ENCODE peak calls at places on chromosomes 11 and 22, in nine cellular contexts. N is colonic mucosa; P is left lung; S is right cardiac atrium; M is heart right ventricle; L is mammary epithelial cell; H is upper lobe of left lung; U is PC-9; Z is CD4-positive, CD25-positive, alpha-beta regulatory T cell. Y is an unnamed sample. For H3K4me1, the result is how much of the 10 kb centered on the place peaks cover.

GRCh38 chr22:42889290-42889689 is 32.2 kb upstream of the ARFGAP3 start:
- DNase-seq in N (no peak), P (no peak), S (no peak), M (no peak), L (no peak), H (no peak), U (no peak), Z (no peak), Y (no peak)

GRCh38 chr11:125282596-125282914 is 118.0 kb downstream of the PKNOX2 start:
- DNase-seq in N (no peak), P (no peak), S (no peak), M (no peak), L (no peak), H (no peak), U (no peak), Z (no peak), Y (no peak)

GRCh38 chr11:76939219-76939631 is 78.5 kb downstream of the ACER3 start:
- DNase-seq in N (no peak), P (no peak), S (no peak), M (no peak), L (no peak), H (no peak), U (no peak), Z (no peak), Y (no peak)

GRCh38 chr22:40410272-40410671 is 39.9 kb downstream of the SGSM3 start:
- DNase-seq in N (no peak), P (no peak), S (no peak), M (no peak), L (peak), H (peak), U (peak), Z (no peak), Y (no peak)

GRCh38 chr22:19232620-19233019 is 54.1 kb upstream of the SLC25A1 start:
- DNase-seq in N (no peak), P (no peak), S (no peak), M (no peak), L (no peak), H (no peak), U (no peak), Z (no peak), Y (no peak)

GRCh38 chr11:81255905-81256304 is 1477.8 kb downstream of the FAM181B start:
- DNase-seq in N (no peak), P (no peak), S (no peak), M (no peak), L (no peak), H (no peak), U (no peak), Z (no peak), Y (no peak)

GRCh38 chr11:35373284-35373933 is 45.9 kb downstream of the SLC1A2 start:
- DNase-seq in N (peak), P (no peak), S (no peak), M (no peak), L (no peak), H (no peak), U (no peak), Z (no peak), Y (no peak)

GRCh38 chr11:83671295-83671694 is 385.1 kb upstream of the CCDC90B start:
- DNase-seq in N (no peak), P (no peak), S (no peak), M (no peak), L (no peak), H (no peak), U (no peak), Z (no peak), Y (no peak)

GRCh38 chr11:60528465-60528864 is 13.3 kb downstream of the MS4A13 start:
- DNase-seq in N (no peak), P (no peak), S (no peak), M (no peak), L (no peak), H (no peak), U (no peak), Z (no peak), Y (no peak)

GRCh38 chr11:101860694-101861371 is 54.0 kb upstream of the CEP126 start:
- DNase-seq in N (peak), P (no peak), S (peak), M (peak), L (peak), H (no peak), U (peak), Z (no peak), Y (peak)

GRCh38 chr11:100639140-100639539 is 47.9 kb upstream of the ARHGAP42 start:
- DNase-seq in N (no peak), P (no peak), S (no peak), M (no peak), L (no peak), H (no peak), U (no peak), Z (no peak), Y (peak)

GRCh38 chr22:26800858-26801257 is 143.5 kb downstream of the MIAT start:
- DNase-seq in N (no peak), P (no peak), S (no peak), M (no peak), L (no peak), H (peak), U (no peak), Z (no peak), Y (no peak)

GRCh38 chr11:134120143-134120850 is 51.4 kb downstream of the JAM3 start:
- DNase-seq in N (peak), P (no peak), S (peak), M (peak), L (peak), H (no peak), U (no peak), Z (no peak), Y (peak)

GRCh38 chr11:75055511-75055910 is 41.2 kb downstream of the OR2AT4 start:
- DNase-seq in N (no peak), P (no peak), S (no peak), M (no peak), L (no peak), H (no peak), U (no peak), Z (no peak), Y (peak)

GRCh38 chr22:46089426-46090041 is 60.8 kb upstream of the PPARA start:
- DNase-seq in N (no peak), P (peak), S (peak), M (no peak), L (peak), H (peak), U (no peak), Z (no peak), Y (no peak)

DNA sequence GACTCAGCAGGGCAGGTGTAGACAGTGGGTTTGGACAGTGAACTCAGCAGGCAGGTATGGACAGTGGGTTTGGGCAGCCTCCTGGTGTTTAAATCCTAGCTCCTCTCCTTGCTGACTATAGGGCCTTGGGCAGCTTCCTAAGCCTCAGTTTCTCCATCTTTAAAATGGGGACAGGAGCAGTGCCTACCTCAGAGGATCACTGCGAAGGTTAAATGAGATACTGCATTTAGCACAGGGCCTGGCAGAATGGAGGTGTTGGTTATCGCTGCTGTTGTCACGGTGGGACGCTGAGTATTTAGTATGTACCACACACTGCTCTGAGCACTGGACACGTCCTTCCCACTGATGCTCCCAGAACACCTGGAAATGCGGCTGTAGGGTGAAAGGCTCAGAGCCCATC is 14.4 kb upstream of the SCGB1A1 start:
- DNase-seq in N (no peak), P (no peak), S (no peak), M (no peak), L (no peak), H (no peak), U (no peak), Z (no peak), Y (no peak)
- H3K4me1 ChIP-seq in N (under half), P (under half), S (under half), M (under half), L (under half), H (under half), U (under half), Z (under half), Y (under half)

GRCh38 chr11:57458410-57459111 is 1.8 kb upstream of the RTN4RL2 start:
- DNase-seq in N (peak), P (peak), S (peak), M (peak), L (no peak), H (peak), U (peak), Z (no peak), Y (peak)

GRCh38 chr11:57458060-57458409 is 2.3 kb upstream of the RTN4RL2 start:
- DNase-seq in N (no peak), P (no peak), S (no peak), M (no peak), L (no peak), H (no peak), U (peak), Z (no peak), Y (no peak)

GRCh38 chr11:57460017-57460755 is at the start of gene RTN4RL2:
- DNase-seq in N (peak), P (peak), S (peak), M (peak), L (peak), H (peak), U (peak), Z (no peak), Y (peak)

GRCh38 chr11:57460756-57461749 is 725 bp downstream of the RTN4RL2 start:
- DNase-seq in N (no peak), P (peak), S (no peak), M (no peak), L (no peak), H (peak), U (peak), Z (no peak), Y (no peak)

GRCh38 chr11:57459112-57460016 is 964 bp upstream of the RTN4RL2 start:
- DNase-seq in N (no peak), P (peak), S (no peak), M (no peak), L (no peak), H (peak), U (peak), Z (no peak), Y (peak)
- H3K4me3 ChIP-seq in N (peak), P (peak), S (peak), M (peak), L (peak), H (peak), U (peak), Z (peak), Y (peak)

DNA sequence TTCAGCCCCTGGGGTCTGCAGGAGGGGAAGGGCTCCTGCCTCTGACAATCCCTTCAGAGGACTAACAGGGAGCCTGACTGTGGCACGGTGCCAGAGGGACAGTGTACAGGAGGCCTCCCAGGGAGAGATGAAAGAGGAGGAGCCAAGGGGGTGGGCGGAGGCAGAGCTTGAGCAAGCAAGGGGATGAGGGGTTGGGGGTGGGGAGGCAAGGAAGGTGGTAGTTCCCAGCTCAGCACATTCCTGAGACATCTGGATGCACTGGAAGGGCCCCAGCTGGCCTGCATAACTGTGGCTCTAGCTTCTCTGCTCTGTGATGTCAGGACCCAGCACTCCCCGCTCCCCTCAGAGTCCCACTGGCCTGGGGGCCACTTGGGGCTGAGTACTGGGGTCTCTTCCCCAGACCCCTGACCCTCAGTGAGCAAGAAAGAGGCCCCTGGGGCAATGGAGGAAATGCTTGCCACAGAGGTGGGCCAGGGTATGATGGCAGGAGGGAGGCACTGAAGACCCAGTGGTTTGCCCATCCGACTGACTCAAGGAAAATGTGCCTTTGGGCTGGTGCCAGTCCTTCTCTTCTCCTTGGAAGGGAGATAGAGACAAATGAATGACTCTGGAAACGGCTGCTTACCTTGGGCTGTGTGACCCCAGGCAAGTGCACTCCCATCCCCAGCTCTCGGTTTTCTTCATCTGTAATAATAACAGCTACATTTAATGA is 13.3 kb downstream of the CREB3L1 start:
- DNase-seq in N (peak), P (peak), S (peak), M (peak), L (no peak), H (no peak), U (peak), Z (no peak), Y (peak)
- H3K4me1 ChIP-seq in N (under half), P (under half), S (under half), M (half or more), L (under half), H (under half), U (under half), Z (under half), Y (under half)

GRCh38 chr11:62443390-62444201 is 24.8 kb downstream of the SCGB1A1 start:
- DNase-seq in N (no peak), P (no peak), S (peak), M (peak), L (no peak), H (peak), U (no peak), Z (no peak), Y (peak)
- H3K4me3 ChIP-seq in N (no peak), P (peak), S (no peak), M (peak), L (no peak), H (no peak), U (no peak), Z (no peak), Y (no peak)

DNA sequence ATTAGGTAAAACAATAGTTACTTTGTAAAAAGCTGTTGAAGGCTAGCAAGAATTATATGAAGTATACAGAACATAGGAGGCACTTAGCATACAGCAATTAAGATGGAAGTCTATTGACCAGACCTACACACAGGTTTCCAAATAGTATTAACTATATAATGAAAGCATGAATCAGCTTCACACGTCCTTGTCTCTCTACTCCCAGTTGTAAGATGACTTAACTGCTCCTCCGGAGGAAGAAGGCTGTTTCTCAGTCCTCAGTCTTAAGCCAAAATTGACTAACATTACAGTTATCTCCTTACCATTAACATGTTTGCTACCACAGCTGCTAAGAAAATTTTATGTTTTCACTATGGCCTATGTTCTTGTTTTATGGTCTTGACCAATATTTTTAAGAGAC is 24.7 kb downstream of the SIK3 start:
- DNase-seq in N (no peak), P (no peak), S (no peak), M (no peak), L (no peak), H (no peak), U (no peak), Z (no peak), Y (peak)
- H3K4me1 ChIP-seq in N (under half), P (half or more), S (under half), M (half or more), L (under half), H (under half), U (half or more), Z (under half), Y (under half)

GRCh38 chr11:120225372-120225909 is 14.5 kb upstream of the POU2F3 start:
- DNase-seq in N (no peak), P (no peak), S (peak), M (no peak), L (no peak), H (peak), U (no peak), Z (no peak), Y (no peak)
- H3K4me3 ChIP-seq in N (no peak), P (no peak), S (no peak), M (no peak), L (no peak), H (no peak), U (no peak), Z (no peak), Y (no peak)

DNA sequence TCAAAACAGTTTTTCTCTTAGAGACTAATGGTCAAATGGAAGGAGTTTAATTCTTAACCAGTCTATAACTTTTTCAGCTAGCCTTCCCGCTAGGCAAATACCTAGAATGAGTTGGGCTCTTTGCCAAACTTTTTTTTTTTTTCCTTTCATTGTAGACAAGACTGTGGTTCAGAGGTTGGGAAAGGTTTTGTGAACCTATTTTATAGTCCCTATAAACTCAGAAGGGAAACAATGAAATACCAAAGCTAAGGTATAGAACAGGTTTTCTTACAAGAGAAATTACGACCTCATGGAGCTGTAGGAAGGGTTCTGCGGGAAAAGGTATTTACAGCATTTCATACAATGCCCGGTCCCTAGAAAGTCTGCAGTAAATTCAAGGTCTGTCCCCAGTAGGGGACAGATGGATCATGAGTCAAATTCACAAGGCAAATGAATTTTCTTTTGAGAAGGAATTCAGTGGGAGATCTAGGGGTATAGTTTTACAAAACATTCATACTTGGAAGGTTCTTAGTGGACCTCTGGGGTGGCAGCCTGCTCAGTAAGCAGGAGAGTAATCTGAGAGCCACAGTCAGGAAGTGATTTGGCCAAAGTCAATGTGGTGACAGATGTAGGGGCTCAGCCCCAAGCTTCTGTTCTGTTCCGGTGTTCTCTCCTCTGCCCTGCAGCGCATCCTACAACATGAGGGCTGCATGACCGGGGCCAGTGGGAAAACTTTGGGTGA is 146.8 kb downstream of the DBX1 start:
- DNase-seq in N (no peak), P (no peak), S (no peak), M (peak), L (peak), H (no peak), U (no peak), Z (no peak), Y (peak)
- H3K4me1 ChIP-seq in N (under half), P (under half), S (under half), M (half or more), L (under half), H (under half), U (under half), Z (under half), Y (half or more)

GRCh38 chr11:811446-812245 is 1.9 kb downstream of the RPLP2 start:
- DNase-seq in N (no peak), P (no peak), S (no peak), M (no peak), L (no peak), H (no peak), U (no peak), Z (no peak), Y (no peak)
- H3K4me3 ChIP-seq in N (no peak), P (peak), S (no peak), M (no peak), L (peak), H (peak), U (peak), Z (peak), Y (no peak)

Y was measured in cardiac muscle cell.